ENCODE peak calls at places on chromosomes 2 and 18, in ten cellular contexts. L is M059J, N is tibial artery, T is bronchial epithelial cell, M is NCI-H82, E is mesothelial cell of epicardium, F is HT1080, I is IMR-90, J is right atrium auricular region, K is substantia nigra. R is an unnamed sample.

GRCh38 chr2:170930132-170931109 is 1.4 kb downstream of the GORASP2 start:
- DNase-seq in E (no peak), M (peak), N (no peak), L (peak), F (peak), I (peak), T (peak), K (no peak), J (no peak), R (peak)

GRCh38 chr18:79545255-79545654 is 134.3 kb upstream of the CTDP1 start:
- DNase-seq in J (no peak), K (no peak), I (no peak), M (no peak), L (no peak), N (no peak), E (no peak), F (no peak), T (no peak), R (no peak)

GRCh38 chr2:132923787-132924186 is 253.8 kb upstream of the LYPD1 start:
- DNase-seq in T (peak), I (peak), J (no peak), E (no peak), N (no peak), M (no peak), K (no peak), L (peak), F (peak), R (no peak)

GRCh38 chr18:69330345-69330744 is 70.3 kb upstream of the DOK6 start:
- DNase-seq in T (no peak), N (no peak), J (no peak), F (no peak), M (peak), E (no peak), L (no peak), I (no peak), K (no peak), R (no peak)

GRCh38 chr2:238202326-238203103 is 980 bp downstream of the ILKAP start:
- DNase-seq in N (no peak), T (peak), L (no peak), M (peak), K (no peak), F (peak), J (no peak), I (peak), E (no peak), R (no peak)

GRCh38 chr2:31228717-31229116 is 5.2 kb upstream of the EHD3 start:
- DNase-seq in T (no peak), F (no peak), K (no peak), L (no peak), I (no peak), E (no peak), N (no peak), M (no peak), J (peak), R (no peak)

GRCh38 chr2:19648583-19648982 is 253.2 kb downstream of the TTC32 start:
- DNase-seq in I (peak), T (peak), E (no peak), N (peak), L (peak), M (no peak), F (peak), K (no peak), J (no peak), R (no peak)

GRCh38 chr2:152506843-152507242 is 171.9 kb downstream of the FMNL2 start:
- DNase-seq in M (no peak), N (no peak), T (peak), K (no peak), L (peak), I (peak), F (peak), J (no peak), E (no peak), R (no peak)

GRCh38 chr2:224802407-224802806 is 86.2 kb upstream of the CCDC195 start:
- DNase-seq in T (peak), N (no peak), I (peak), M (no peak), F (peak), K (no peak), E (no peak), L (peak), J (no peak), R (no peak)